ENCODE peak calls at places on chromosomes 16 and 17, in four cellular contexts. H is dorsolateral prefrontal cortex, N is prostate gland, K is astrocyte of the spinal cord. F is an unnamed sample.

GRCh38 chr17:36705651-36706436 is 104.5 kb downstream of the MRM1 start:
- DNase-seq in N (no peak), K (peak; percentile 11), H (no peak), F (no peak)

GRCh38 chr17:67481808-67482207 is 104.7 kb downstream of the PITPNC1 start:
- DNase-seq in K (no peak), N (no peak), H (no peak), F (no peak)

GRCh38 chr17:2064511-2064910 is 9.6 kb downstream of the HIC1 start:
- DNase-seq in K (no peak), H (no peak), N (no peak), F (no peak)

GRCh38 chr17:78820841-78821240 is 19.8 kb downstream of the USP36 start:
- DNase-seq in N (no peak), H (no peak), K (no peak), F (no peak)

GRCh38 chr16:88649924-88650748 is 717 bp downstream of the CYBA start:
- DNase-seq in H (no peak), K (no peak), N (no peak), F (no peak)

GRCh38 chr17:1053661-1054360 is 56.9 kb downstream of the TIMM22 start:
- DNase-seq in H (no peak), K (no peak), N (no peak), F (no peak)

GRCh38 chr17:74748529-74749261 is at the start of gene NHERF1:
- DNase-seq in K (peak; percentile 92), N (peak; percentile 96), H (peak; percentile 85), F (peak; percentile 66)

GRCh38 chr16:70737377-70738082 is 51.7 kb upstream of the MTSS2 start:
- DNase-seq in H (no peak), K (peak; percentile 94), N (peak; percentile 88), F (peak; percentile 63)

GRCh38 chr16:80806957-80807356 is 2.6 kb upstream of the CDYL2 start:
- DNase-seq in K (peak; percentile 72), N (no peak), H (no peak), F (no peak)

GRCh38 chr17:46158323-46159296 is 34.6 kb downstream of the KANSL1 start:
- DNase-seq in K (no peak), N (no peak), H (no peak), F (no peak)

GRCh38 chr17:55248077-55248476 is 16.7 kb upstream of the HLF start:
- DNase-seq in N (no peak), K (no peak), H (no peak), F (no peak)

GRCh38 chr16:85719605-85720318 is 31.0 kb upstream of the GINS2 start:
- DNase-seq in K (no peak), N (no peak), H (no peak), F (no peak)

GRCh38 chr17:16988749-16989229 is 16.9 kb upstream of the TNFRSF13B start:
- DNase-seq in H (no peak), K (no peak), N (no peak), F (no peak)

GRCh38 chr17:40340880-40341807 is 23.4 kb downstream of the GJD3 start:
- DNase-seq in H (peak; percentile 85), N (peak; percentile 87), K (peak; percentile 68), F (peak; percentile 63)

GRCh38 chr16:85683363-85683762 is 5.4 kb downstream of the GINS2 start:
- DNase-seq in N (no peak), H (no peak), K (no peak), F (no peak)

GRCh38 chr16:25158401-25158800 is 46.9 kb downstream of the LCMT1 start:
- DNase-seq in H (no peak), N (no peak), K (no peak), F (no peak)

GRCh38 chr16:85733155-85733838 is 17.6 kb downstream of the C16orf74 start:
- DNase-seq in K (no peak), H (no peak), N (no peak), F (no peak)

GRCh38 chr16:49439050-49439449 is 65.4 kb downstream of the C16orf78 start:
- DNase-seq in H (no peak), K (no peak), N (no peak), F (no peak)

GRCh38 chr17:78020717-78021108 is 62.2 kb downstream of the TNRC6C start:
- DNase-seq in H (no peak), K (no peak), N (no peak), F (no peak)

GRCh38 chr17:65530985-65531507 is 30.4 kb downstream of the AXIN2 start:
- DNase-seq in H (no peak), N (no peak), K (peak; percentile 40), F (no peak)

GRCh38 chr16:787261-787966 is 767 bp downstream of the RPUSD1 start:
- DNase-seq in K (no peak), H (no peak), N (no peak), F (no peak)

GRCh38 chr16:56851671-56852400 is 13.2 kb upstream of the SLC12A3 start:
- DNase-seq in K (peak; percentile 55), N (no peak), H (no peak), F (no peak)

GRCh38 chr16:82629441-82630027 is 2.8 kb downstream of the CDH13 start:
- DNase-seq in K (peak; percentile 65), N (peak; percentile 36), H (no peak), F (no peak)

GRCh38 chr16:69276143-69277115 is 34.7 kb upstream of the VPS4A start:
- DNase-seq in N (no peak), K (peak; percentile 95), H (no peak), F (no peak)

GRCh38 chr16:50525716-50526115 is 22.5 kb upstream of the NKD1 start:
- DNase-seq in H (no peak), K (no peak), N (no peak), F (no peak)

GRCh38 chr16:80463303-80463702 is 77.5 kb upstream of the DYNLRB2 start:
- DNase-seq in K (no peak), N (no peak), H (no peak), F (no peak)

GRCh38 chr17:60604686-60605334 is 4.8 kb downstream of the PPM1D start:
- DNase-seq in H (no peak), N (no peak), K (peak; percentile 61), F (no peak)

GRCh38 chr17:39836117-39836516 is 28.0 kb downstream of the IKZF3 start:
- DNase-seq in K (no peak), N (no peak), H (no peak), F (no peak)

GRCh38 chr17:41800601-41801373 is 11.0 kb downstream of the P3H4 start:
- DNase-seq in K (no peak), N (peak; percentile 86), H (no peak), F (no peak)

GRCh38 chr16:58411736-58412614 is 19.7 kb downstream of the GINS3 start:
- DNase-seq in K (no peak), N (no peak), H (no peak), F (no peak)

GRCh38 chr16:88978608-88979346 is 1.8 kb upstream of the CBFA2T3 start:
- DNase-seq in K (no peak), H (no peak), N (no peak), F (no peak)

GRCh38 chr17:72852267-72852945 is 240.1 kb downstream of the SLC39A11 start:
- DNase-seq in N (no peak), K (no peak), H (no peak), F (no peak)

GRCh38 chr17:21389352-21389751 is 13.2 kb downstream of the KCNJ12 start:
- DNase-seq in N (no peak), K (no peak), H (no peak), F (no peak)

GRCh38 chr16:64455275-64455674 is 666.6 kb downstream of the CDH11 start:
- DNase-seq in N (no peak), K (peak; percentile 67), H (no peak), F (no peak)

GRCh38 chr16:85412911-85413520 is 200.1 kb upstream of the GSE1 start:
- DNase-seq in N (no peak), H (peak; percentile 4), K (no peak), F (no peak)

GRCh38 chr16:57388359-57389086 is 16.0 kb upstream of the CCL17 start:
- DNase-seq in K (no peak), N (no peak), H (no peak), F (no peak)

GRCh38 chr16:88084881-88085280 is 133.6 kb downstream of the BANP start:
- DNase-seq in N (no peak), K (no peak), H (no peak), F (no peak)

GRCh38 chr17:47878203-47879027 is 17.6 kb upstream of the SP2 start:
- DNase-seq in H (no peak), K (no peak), N (no peak), F (no peak)

GRCh38 chr17:17353625-17354484 is 50.7 kb downstream of the NT5M start:
- DNase-seq in N (no peak), K (no peak), H (no peak), F (no peak)

GRCh38 chr17:6073620-6074019 is 3.4 kb downstream of the WSCD1 start:
- DNase-seq in N (no peak), K (no peak), H (no peak), F (no peak)

GRCh38 chr17:54085934-54086333 is 263.2 kb downstream of the KIF2B start:
- DNase-seq in K (no peak), H (no peak), N (no peak), F (no peak)
- TF ChIP-seq CTCF in K (no peak), H (no peak), N (no peak), F (no peak)

DNA sequence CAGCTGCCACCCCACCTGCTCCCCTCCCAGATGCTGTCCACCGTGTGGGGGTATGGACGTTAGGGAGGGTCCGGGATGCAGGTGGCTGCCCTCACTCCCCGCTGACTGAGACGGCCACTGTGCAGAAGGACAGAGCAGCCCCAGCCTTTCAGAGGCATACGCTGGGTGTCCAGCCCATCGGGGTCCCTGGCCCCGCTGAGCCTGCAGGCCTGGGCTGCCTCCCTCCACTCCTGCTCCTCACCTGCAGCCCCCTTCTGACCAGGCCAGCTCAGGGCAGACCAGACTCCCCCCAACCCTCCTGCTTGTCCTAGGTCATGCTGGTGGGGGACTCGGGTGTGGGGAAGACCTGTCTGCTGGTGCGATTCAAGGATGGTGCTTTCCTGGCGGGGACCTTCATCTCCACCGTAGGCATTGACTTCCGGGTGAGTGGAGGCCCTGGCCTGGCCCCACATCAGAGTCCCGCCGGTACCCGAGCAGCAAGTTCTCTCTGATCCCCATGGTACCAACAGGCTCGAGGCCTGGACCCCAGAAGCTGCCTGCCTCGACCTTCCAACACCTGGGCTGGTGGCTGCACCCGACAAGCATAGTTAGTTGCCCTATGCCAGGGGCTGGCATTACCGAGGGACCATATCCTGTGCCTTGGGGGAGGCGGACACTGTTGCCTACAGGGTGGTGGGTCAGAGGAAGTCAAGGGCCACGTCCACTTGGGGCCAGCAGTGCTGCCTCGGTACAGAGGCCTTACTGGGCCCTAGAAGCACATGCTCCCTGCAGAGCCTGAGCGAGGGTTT is 1.4 kb downstream of the RAB26 start:
- DNase-seq in H (no peak), K (no peak), N (no peak), F (no peak)
- H3K4me3 ChIP-seq in H (peak overlapping the region; percentile 63), K (no peak overlapping the region), N (no peak overlapping the region), F (peak overlapping the region; percentile 76)

DNA sequence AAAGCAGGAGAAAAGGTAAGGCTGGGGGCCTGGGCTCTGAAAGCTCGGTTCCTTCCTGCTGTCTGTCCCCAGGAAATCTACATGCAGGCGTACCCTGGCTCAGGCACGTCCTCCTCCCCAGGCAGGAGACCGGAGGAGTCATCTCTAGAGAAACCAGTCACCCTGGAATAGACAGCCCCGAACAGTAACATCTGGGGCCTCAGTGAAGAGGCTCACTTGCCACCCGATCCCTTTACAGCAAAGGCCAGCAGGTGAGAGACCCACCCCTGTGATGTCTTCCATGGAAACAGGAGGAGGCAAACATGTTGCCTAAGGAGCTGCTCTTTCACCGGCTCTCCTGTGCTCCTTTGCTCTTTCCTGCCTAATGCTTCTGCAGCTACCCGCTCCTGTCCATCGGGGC is 28.7 kb downstream of the PSMD7 start:
- DNase-seq in H (no peak), K (no peak), N (no peak), F (no peak)
- TF ChIP-seq CTCF in H (no peak), K (no peak), N (no peak), F (no peak)

GRCh38 chr17:30519166-30519565 is 42.0 kb downstream of the GOSR1 start:
- DNase-seq in N (no peak), K (no peak), H (no peak), F (no peak)
- H3K4me3 ChIP-seq in N (no peak overlapping the region), K (no peak overlapping the region), H (no peak overlapping the region), F (no peak overlapping the region)

F was measured in LNCaP clone FGC.